ENCODE peak calls at places on chromosomes 6 and 20, in seven cellular contexts. K, I, J, E, T, A and P are unnamed samples.

GRCh38 chr6:83047065-83047754 is 18.4 kb downstream of the UBE3D start:
- DNase-seq in A (peak), T (peak), J (no peak), E (peak), I (no peak), K (no peak), P (peak)

GRCh38 chr20:24148372-24148771 is 159.8 kb upstream of the GGTLC1 start:
- DNase-seq in E (no peak), I (no peak), K (no peak), J (no peak), T (peak), A (peak), P (no peak)

GRCh38 chr6:145189836-145190235 is 545.5 kb downstream of the EPM2A start:
- DNase-seq in J (no peak), K (no peak), E (no peak), I (no peak), A (no peak), T (no peak), P (no peak)

GRCh38 chr20:50680106-50680960 is 11.0 kb downstream of the RIPOR3 start:
- DNase-seq in T (peak), A (no peak), K (peak), I (no peak), J (no peak), E (no peak), P (no peak)

GRCh38 chr6:84773431-84774173 is 9.2 kb upstream of the TBX18 start:
- DNase-seq in J (no peak), E (peak), I (peak), K (peak), A (peak), T (peak), P (peak)

GRCh38 chr6:17583811-17584210 is 16.3 kb upstream of the FAM8A1 start:
- DNase-seq in T (no peak), E (no peak), K (peak), J (peak), A (no peak), I (no peak), P (no peak)

GRCh38 chr6:55825402-55826051 is 49.9 kb downstream of the BMP5 start:
- DNase-seq in E (no peak), I (peak), A (no peak), T (peak), K (peak), J (peak), P (peak)

GRCh38 chr6:150417899-150418824 is 49.4 kb downstream of the IYD start:
- DNase-seq in A (no peak), I (peak), K (peak), J (peak), T (peak), E (no peak), P (peak)

GRCh38 chr6:41539204-41539603 is 7.0 kb upstream of the FOXP4 start:
- DNase-seq in A (no peak), K (no peak), J (no peak), T (no peak), I (no peak), E (no peak), P (no peak)

GRCh38 chr6:291148-291696 is 1.1 kb upstream of the DUSP22 start:
- DNase-seq in J (no peak), A (peak), I (no peak), E (no peak), K (no peak), T (peak), P (peak)

DNA sequence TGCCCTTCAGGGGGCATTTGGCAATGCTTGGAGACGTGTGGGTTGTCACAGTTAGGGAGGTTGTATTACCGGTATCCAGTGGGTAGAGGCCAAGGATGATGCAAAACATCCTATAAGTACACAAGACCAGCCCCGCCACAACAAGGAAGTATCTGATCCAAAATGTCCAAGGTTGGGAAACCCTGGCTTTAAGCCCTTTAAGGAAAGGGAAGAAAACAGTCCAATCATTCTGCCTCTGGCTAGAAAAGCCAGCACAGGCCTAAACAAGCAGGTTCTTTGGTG is 3.6 kb upstream of the ZMYND8 start:
- DNase-seq in A (no peak), K (peak), E (no peak), J (peak), I (no peak), T (peak), P (no peak)
- H3K23ac ChIP-seq in A (no peak), K (no peak), E (no peak), J (peak), I (no peak), T (no peak), P (no peak)

GRCh38 chr6:167751579-167752115 is 75.1 kb upstream of the AFDN start:
- DNase-seq in I (no peak), J (no peak), T (no peak), A (no peak), K (no peak), E (no peak), P (no peak)
- H3K23ac ChIP-seq in I (no peak), J (no peak), T (no peak), A (no peak), K (peak), E (no peak), P (no peak)

GRCh38 chr6:148968636-148969270 is 221.9 kb downstream of the UST start:
- DNase-seq in A (no peak), I (no peak), E (no peak), K (peak), T (peak), J (peak), P (no peak)

GRCh38 chr6:148972481-148972880 is 225.7 kb downstream of the UST start:
- DNase-seq in J (no peak), I (no peak), A (peak), T (peak), K (peak), E (peak), P (peak)

GRCh38 chr6:148969271-148969666 is 222.4 kb downstream of the UST start:
- DNase-seq in I (no peak), J (no peak), E (no peak), T (no peak), A (no peak), K (no peak), P (no peak)

GRCh38 chr6:148969679-148970078 is 222.8 kb downstream of the UST start:
- DNase-seq in K (peak), J (peak), T (peak), I (no peak), A (no peak), E (no peak), P (no peak)

DNA sequence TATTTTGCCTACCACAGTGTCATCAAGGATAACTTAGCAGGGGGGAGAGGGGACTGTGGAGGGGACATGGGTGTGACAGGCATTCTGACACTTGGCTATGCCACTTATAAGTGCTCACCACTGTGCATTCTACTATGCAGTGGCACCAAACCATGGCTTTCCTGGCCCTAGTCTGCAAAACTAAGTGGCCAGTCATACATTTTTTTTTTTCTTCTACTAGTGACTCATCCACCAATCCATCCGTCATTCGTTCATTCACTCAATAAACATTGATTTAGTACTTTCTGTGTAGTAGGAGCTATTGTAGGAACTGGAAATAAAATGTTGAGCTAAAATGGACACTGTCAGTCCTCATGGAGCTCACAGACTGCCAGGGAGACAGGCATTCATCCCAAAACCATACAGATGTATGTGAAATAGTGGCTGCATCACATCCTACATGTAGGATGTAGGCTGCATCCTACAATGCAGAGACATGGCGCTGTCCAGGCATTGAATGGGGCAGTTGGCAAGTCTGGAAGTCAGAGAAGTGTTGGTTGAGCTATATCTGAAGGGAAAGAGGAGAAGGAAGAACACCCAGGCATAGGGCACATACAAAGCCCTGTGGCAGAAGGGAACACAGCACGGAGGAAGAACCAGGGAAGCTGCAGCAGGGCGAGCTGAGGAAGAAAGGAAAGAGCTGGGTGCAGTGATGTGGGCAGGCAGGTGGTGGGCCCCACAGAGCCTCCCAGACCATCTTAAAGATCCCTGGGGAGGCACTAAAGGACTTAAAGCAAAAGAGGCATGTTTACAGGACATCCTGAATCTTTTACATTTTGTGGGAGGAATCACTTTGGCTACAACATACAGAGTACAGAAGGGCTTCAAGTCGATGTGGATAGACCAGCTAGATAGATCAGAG is 224.4 kb downstream of the UST start:
- DNase-seq in T (no peak), E (no peak), I (no peak), J (peak), A (no peak), K (peak), P (no peak)
- H3K23ac ChIP-seq in T (no peak), E (no peak), I (no peak), J (no peak), A (no peak), K (no peak), P (no peak)

GRCh38 chr6:113707194-113707593 is 150.0 kb upstream of the MARCKS start:
- DNase-seq in E (no peak), A (no peak), T (no peak), J (no peak), K (no peak), I (no peak), P (peak)
- H3K23ac ChIP-seq in E (no peak), A (no peak), T (no peak), J (no peak), K (no peak), I (no peak), P (no peak)

DNA sequence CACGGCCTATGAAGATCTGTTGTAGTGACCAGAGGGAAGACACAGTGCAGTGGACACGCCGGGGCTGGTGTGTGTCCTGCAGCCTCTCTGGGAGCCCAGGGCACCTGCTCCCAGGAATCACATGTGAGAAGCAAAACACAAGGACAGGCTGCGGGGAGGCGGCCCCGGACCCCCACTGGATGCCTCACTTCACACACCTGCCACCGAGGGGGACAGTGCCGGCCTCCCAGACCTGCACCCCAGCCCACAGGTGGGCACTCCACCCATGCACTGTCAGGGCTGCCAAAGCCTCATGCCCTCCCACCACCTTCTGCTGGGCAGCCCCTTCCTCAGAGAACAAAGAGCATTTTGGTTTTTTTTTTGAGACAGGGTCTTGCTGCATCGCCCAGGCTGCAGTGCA is 27.4 kb downstream of the FRMD1 start:
- DNase-seq in J (no peak), E (no peak), K (no peak), T (no peak), A (no peak), I (no peak), P (no peak)
- H3K23ac ChIP-seq in J (no peak), E (no peak), K (no peak), T (no peak), A (no peak), I (peak), P (no peak)

DNA sequence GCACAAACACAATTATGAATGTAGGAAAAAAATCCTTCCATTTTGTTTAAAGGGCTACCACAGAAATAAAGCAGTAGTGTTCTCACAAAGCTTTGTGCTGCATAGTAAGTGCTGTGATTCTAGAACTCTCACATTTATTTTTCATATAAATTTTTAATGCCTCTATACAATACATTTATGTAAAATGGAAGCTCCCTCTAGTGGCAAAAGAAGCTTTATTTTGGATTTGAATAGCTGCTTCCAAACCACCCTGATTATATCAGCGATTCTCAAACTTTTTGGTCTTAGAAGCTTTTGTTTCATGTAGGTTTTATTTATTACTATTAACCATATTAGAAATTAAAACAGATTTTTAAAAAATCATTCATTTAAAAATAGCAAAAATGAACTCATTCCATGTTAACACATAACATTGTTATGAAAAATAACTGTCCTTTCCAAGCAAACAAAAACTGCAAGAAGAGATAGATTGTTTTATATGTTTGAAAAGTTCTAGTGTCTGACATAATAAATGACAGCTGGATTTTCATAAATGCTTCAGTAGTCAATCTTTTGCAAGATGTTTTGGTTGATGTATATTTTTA is 38.4 kb downstream of the HS3ST5 start:
- DNase-seq in I (no peak), A (no peak), J (peak), T (peak), K (peak), E (no peak), P (no peak)
- H3K23ac ChIP-seq in I (no peak), A (no peak), J (no peak), T (no peak), K (no peak), E (no peak), P (no peak)

DNA sequence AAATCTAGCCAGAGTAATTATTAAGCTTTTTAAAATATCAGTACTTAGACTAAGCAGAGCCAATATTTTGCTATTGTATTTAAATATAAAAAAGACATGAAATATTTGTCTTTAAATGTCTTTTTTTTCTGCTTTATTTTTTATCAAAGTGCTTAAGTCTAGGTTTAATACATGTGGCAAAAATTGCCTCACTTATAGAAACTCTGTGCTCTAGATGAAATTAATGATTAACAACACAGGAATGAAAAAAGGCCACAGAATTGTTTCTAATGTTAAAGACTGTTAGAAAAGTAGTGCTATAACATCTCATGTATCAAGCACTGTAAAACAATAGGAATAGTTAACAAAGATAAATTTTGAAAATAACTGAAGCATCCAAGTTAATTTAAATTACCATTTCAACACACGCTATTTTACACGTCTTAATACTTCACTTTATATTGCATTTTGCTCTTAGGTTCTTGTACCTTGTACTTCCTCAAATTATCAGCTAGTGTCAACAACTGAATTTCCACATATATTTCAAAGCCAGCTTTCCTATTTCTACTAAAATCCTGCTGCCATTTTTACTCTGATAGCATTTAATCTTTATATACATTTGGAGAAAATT is 1515.1 kb downstream of the HACE1 start:
- DNase-seq in I (no peak), E (no peak), A (no peak), J (no peak), K (no peak), T (no peak), P (no peak)
- H3K23ac ChIP-seq in I (no peak), E (no peak), A (no peak), J (no peak), K (no peak), T (no peak), P (no peak)

GRCh38 chr20:57596358-57596757 is 23.9 kb downstream of the ZBP1 start:
- DNase-seq in K (no peak), I (no peak), J (no peak), A (no peak), E (no peak), T (no peak), P (no peak)

GRCh38 chr20:57594092-57594911 is 25.9 kb downstream of the ZBP1 start:
- DNase-seq in J (peak), T (peak), E (peak), A (peak), I (peak), K (peak), P (peak)

GRCh38 chr20:57596998-57597939 is 23.0 kb downstream of the ZBP1 start:
- DNase-seq in J (peak), K (peak), I (peak), T (peak), E (peak), A (peak), P (peak)

GRCh38 chr20:57593134-57593886 is 26.9 kb downstream of the ZBP1 start:
- DNase-seq in J (no peak), K (no peak), E (peak), A (no peak), T (no peak), I (no peak), P (no peak)

DNA sequence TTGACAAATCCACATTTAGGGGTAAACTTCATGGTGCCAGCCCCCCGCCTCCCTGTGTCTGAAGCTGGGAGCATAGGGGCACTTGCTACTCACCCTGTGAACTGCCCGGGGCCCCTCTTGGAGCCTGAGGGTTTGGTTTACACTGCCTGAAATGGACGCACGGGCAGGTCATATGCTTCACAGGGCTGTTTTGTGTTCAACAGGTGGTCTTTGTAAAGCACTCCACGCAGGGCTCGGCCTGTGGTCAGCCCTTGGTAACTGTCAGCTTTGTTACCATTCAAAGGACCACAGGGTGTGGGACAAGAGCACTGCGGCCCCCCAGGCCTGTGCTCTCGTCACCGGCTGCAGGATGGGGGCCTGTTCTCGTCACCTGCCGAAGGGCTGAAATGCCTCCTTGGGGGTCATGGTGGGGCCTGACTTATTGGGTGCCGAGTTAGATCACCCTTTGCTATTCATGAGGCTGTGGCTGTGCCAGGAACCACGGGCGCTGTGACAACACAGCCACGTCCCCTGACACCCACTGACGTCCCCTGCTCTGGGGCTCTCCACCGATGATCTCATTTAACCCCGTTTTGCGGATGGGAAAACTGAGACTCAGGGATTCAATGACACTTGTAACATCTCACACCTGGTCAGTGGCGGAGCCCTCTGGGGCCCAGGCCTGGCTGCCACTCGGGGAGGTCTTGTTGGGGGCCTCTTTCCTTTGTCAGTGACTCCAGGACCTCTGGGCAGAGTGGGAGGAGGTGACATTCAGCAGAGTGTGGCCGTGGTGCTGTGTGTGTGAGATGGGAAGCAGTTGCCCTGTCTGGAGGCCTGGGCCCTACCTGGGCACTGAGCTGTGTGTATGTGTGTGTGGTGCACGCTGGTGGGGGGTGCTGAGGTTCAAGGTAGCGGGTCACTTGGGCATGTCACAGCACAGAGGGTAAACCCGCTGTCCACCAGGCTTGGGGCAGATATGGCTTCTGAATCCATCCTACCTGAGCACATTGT is 24.9 kb downstream of the ZBP1 start:
- DNase-seq in T (no peak), I (no peak), E (no peak), J (no peak), K (no peak), A (no peak), P (no peak)
- H3K23ac ChIP-seq in T (no peak), I (no peak), E (no peak), J (no peak), K (no peak), A (no peak), P (no peak)

DNA sequence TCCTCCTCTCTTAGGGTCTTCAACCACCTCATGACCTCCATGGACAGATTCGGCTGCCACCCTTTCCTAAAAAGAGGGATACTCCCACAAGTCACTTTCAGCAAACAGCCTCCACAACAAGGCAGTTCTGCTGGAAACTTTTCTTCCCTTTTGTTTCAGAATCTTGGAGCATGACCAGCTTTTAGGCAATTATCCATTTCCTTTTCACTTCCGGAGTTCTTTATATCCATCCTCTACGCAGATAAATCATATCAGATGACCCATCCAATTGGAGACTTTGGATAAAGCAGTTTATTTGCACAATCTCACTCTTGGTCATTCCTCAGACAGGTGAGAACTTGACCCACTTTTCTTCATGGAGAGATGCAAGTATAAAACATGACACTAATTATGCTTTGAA is 398.5 kb downstream of the LMBRD1 start:
- DNase-seq in I (no peak), A (no peak), E (no peak), K (no peak), J (no peak), T (no peak), P (no peak)
- H3K23ac ChIP-seq in I (no peak), A (no peak), E (no peak), K (no peak), J (no peak), T (no peak), P (no peak)

GRCh38 chr6:142854589-142855488 is 90.1 kb downstream of the HIVEP2 start:
- DNase-seq in J (no peak), A (no peak), E (no peak), I (no peak), K (peak), T (no peak), P (no peak)

GRCh38 chr6:142853244-142854180 is 91.5 kb downstream of the HIVEP2 start:
- DNase-seq in A (no peak), K (peak), J (peak), I (no peak), T (peak), E (no peak), P (no peak)

GRCh38 chr6:142850653-142851434 is 94.1 kb downstream of the HIVEP2 start:
- DNase-seq in T (no peak), J (peak), A (no peak), I (no peak), E (no peak), K (peak), P (no peak)

GRCh38 chr6:142848969-142849368 is 96.0 kb downstream of the HIVEP2 start:
- DNase-seq in I (no peak), K (no peak), J (no peak), E (no peak), A (no peak), T (no peak), P (no peak)

GRCh38 chr6:142851601-142852000 is 93.4 kb downstream of the HIVEP2 start:
- DNase-seq in I (no peak), J (peak), E (no peak), K (no peak), A (no peak), T (no peak), P (no peak)
- H3K23ac ChIP-seq in I (no peak), J (no peak), E (no peak), K (no peak), A (no peak), T (no peak), P (no peak)